ENCODE peak calls at places on chromosomes 5 and 9, in nine cellular contexts. D is neuronal stem cell; Z is mesenteric fat pad; H is kidney tubule cell; Y is effector memory CD4-positive, alpha-beta T cell; K is cardiac muscle cell; R is fibroblast of mammary gland; J is LoVo; T is NCI-H1092. A is an unnamed sample.

GRCh38 chr9:113486327-113486726 is 22.8 kb downstream of the RGS3 start:
- DNase-seq in D (no peak), Z (peak; percentile 53), H (no peak), Y (no peak), K (no peak), R (no peak), J (no peak), T (no peak), A (no peak)

GRCh38 chr5:59341155-59341554 is 552.4 kb downstream of the PDE4D start:
- DNase-seq in D (no peak), Z (no peak), H (no peak), Y (no peak), K (no peak), R (no peak), J (no peak), T (no peak), A (no peak)

GRCh38 chr9:16385590-16386578 is 484.6 kb downstream of the BNC2 start:
- DNase-seq in D (no peak), Z (no peak), H (peak; percentile 64), Y (no peak), K (no peak), R (peak; percentile 93), J (no peak), T (no peak), A (peak; percentile 80)

GRCh38 chr5:948472-949274 is 56.0 kb downstream of the TRIP13 start:
- DNase-seq in D (no peak), Z (peak; percentile 81), H (no peak), Y (no peak), K (no peak), R (no peak), J (no peak), T (no peak), A (no peak)

GRCh38 chr5:148831590-148832565 is 5.5 kb downstream of the ADRB2 start:
- DNase-seq in D (no peak), Z (no peak), H (no peak), Y (no peak), K (no peak), R (no peak), J (no peak), T (no peak), A (no peak)

GRCh38 chr9:129225815-129226214 is 47.8 kb upstream of the IER5L start:
- DNase-seq in D (peak; percentile 44), Z (no peak), H (no peak), Y (no peak), K (peak; percentile 87), R (peak; percentile 78), J (peak; percentile 43), T (no peak), A (peak; percentile 73)

GRCh38 chr5:87394407-87394806 is 18.3 kb downstream of the CCNH start:
- DNase-seq in D (no peak), Z (no peak), H (peak; percentile 58), Y (no peak), K (no peak), R (peak; percentile 91), J (no peak), T (no peak), A (peak; percentile 83)

GRCh38 chr9:12838546-12838945 is 63.7 kb downstream of the LURAP1L start:
- DNase-seq in D (no peak), Z (no peak), H (no peak), Y (no peak), K (no peak), R (no peak), J (no peak), T (no peak), A (peak; percentile 46)

GRCh38 chr5:175146733-175147132 is 297.2 kb downstream of the DRD1 start:
- DNase-seq in D (no peak), Z (no peak), H (no peak), Y (no peak), K (no peak), R (no peak), J (no peak), T (no peak), A (no peak)

GRCh38 chr5:115551415-115551814 is 6.8 kb upstream of the FEM1C start:
- DNase-seq in D (no peak), Z (no peak), H (peak; percentile 41), Y (no peak), K (no peak), R (peak; percentile 80), J (peak; percentile 53), T (no peak), A (no peak)

GRCh38 chr9:75612205-75612604 is 278.3 kb upstream of the PCSK5 start:
- DNase-seq in D (no peak), Z (no peak), H (no peak), Y (no peak), K (no peak), R (no peak), J (no peak), T (no peak), A (no peak)

GRCh38 chr5:112195924-112196323 is 223.2 kb downstream of the EPB41L4A start:
- DNase-seq in D (no peak), Z (no peak), H (no peak), Y (no peak), K (no peak), R (no peak), J (no peak), T (no peak), A (no peak)

GRCh38 chr5:93247126-93247525 is 333.9 kb downstream of the NR2F1-AS1 start:
- DNase-seq in D (no peak), Z (no peak), H (no peak), Y (no peak), K (peak; percentile 12), R (no peak), J (no peak), T (no peak), A (no peak)

GRCh38 chr5:131264453-131265200 is 774 bp downstream of the CDC42SE2 start:
- DNase-seq in D (no peak), Z (no peak), H (peak; percentile 44), Y (no peak), K (peak; percentile 67), R (no peak), J (no peak), T (peak; percentile 1), A (peak; percentile 28)

GRCh38 chr9:14344846-14345585 is 31.1 kb upstream of the NFIB start:
- DNase-seq in D (no peak), Z (no peak), H (peak; percentile 7), Y (no peak), K (no peak), R (no peak), J (no peak), T (peak; percentile 57), A (no peak)

GRCh38 chr5:94830520-94830919 is 212.1 kb downstream of the SLF1 start:
- DNase-seq in D (no peak), Z (no peak), H (peak; percentile 17), Y (no peak), K (peak; percentile 6), R (peak; percentile 32), J (no peak), T (no peak), A (no peak)

GRCh38 chr5:95838001-95838520 is 15.5 kb upstream of the GLRX start:
- DNase-seq in D (no peak), Z (no peak), H (no peak), Y (no peak), K (no peak), R (no peak), J (no peak), T (no peak), A (no peak)

GRCh38 chr5:159883522-159883950 is 32.7 kb upstream of the ADRA1B start:
- DNase-seq in D (no peak), Z (no peak), H (peak; percentile 83), Y (no peak), K (no peak), R (peak; percentile 97), J (no peak), T (no peak), A (peak; percentile 89)

GRCh38 chr5:125148076-125148475 is 401.6 kb upstream of the ZNF608 start:
- DNase-seq in D (no peak), Z (no peak), H (no peak), Y (no peak), K (no peak), R (no peak), J (no peak), T (no peak), A (no peak)

GRCh38 chr9:130321082-130321481 is 55.5 kb downstream of the HMCN2 start:
- DNase-seq in D (no peak), Z (no peak), H (no peak), Y (no peak), K (no peak), R (no peak), J (no peak), T (no peak), A (no peak)

GRCh38 chr9:108473209-108474112 is 382.3 kb downstream of the ACTL7B start:
- DNase-seq in D (no peak), Z (no peak), H (peak; percentile 67), Y (no peak), K (no peak), R (peak; percentile 91), J (peak; percentile 67), T (peak; percentile 19), A (peak; percentile 61)

GRCh38 chr5:143014017-143014651 is 244.0 kb downstream of the ARHGAP26 start:
- DNase-seq in D (no peak), Z (no peak), H (no peak), Y (no peak), K (peak; percentile 73), R (peak; percentile 40), J (no peak), T (no peak), A (no peak)

GRCh38 chr9:101601904-101602765 is 7.4 kb upstream of the PPP3R2 start:
- DNase-seq in D (peak; percentile 53), Z (no peak), H (peak; percentile 53), Y (no peak), K (peak; percentile 64), R (peak; percentile 56), J (peak; percentile 41), T (peak; percentile 63), A (peak; percentile 51)

GRCh38 chr5:157197088-157197487 is 16.4 kb downstream of the ITK start:
- DNase-seq in D (no peak), Z (no peak), H (no peak), Y (no peak), K (no peak), R (no peak), J (no peak), T (no peak), A (no peak)

GRCh38 chr5:30581198-30581925 is 612.1 kb upstream of the CDH6 start:
- DNase-seq in D (no peak), Z (no peak), H (no peak), Y (no peak), K (no peak), R (no peak), J (no peak), T (no peak), A (no peak)

GRCh38 chr5:159021360-159022177 is 78.1 kb downstream of the EBF1 start:
- DNase-seq in D (no peak), Z (no peak), H (no peak), Y (no peak), K (no peak), R (peak; percentile 79), J (no peak), T (no peak), A (peak; percentile 49)

GRCh38 chr9:127783111-127783621 is 2.7 kb upstream of the CDK9 start:
- DNase-seq in D (no peak), Z (no peak), H (no peak), Y (peak; percentile 71), K (no peak), R (no peak), J (no peak), T (no peak), A (no peak)

GRCh38 chr9:3385871-3386270 is 139.9 kb downstream of the RFX3 start:
- DNase-seq in D (no peak), Z (no peak), H (peak; percentile 4), Y (no peak), K (no peak), R (no peak), J (no peak), T (no peak), A (no peak)

GRCh38 chr5:166947045-166947444 is 1344.4 kb upstream of the WWC1 start:
- DNase-seq in D (no peak), Z (no peak), H (no peak), Y (no peak), K (no peak), R (no peak), J (no peak), T (no peak), A (no peak)

GRCh38 chr5:6496636-6497035 is 48.0 kb downstream of the UBE2QL1 start:
- DNase-seq in D (no peak), Z (no peak), H (no peak), Y (no peak), K (no peak), R (no peak), J (no peak), T (no peak), A (no peak)

GRCh38 chr9:35962126-35962906 is 4.4 kb upstream of the OR2S2 start:
- DNase-seq in D (no peak), Z (no peak), H (peak; percentile 22), Y (no peak), K (no peak), R (peak; percentile 77), J (no peak), T (no peak), A (peak; percentile 85)